ENCODE peak calls at places on chromosome 14, in nine cellular contexts. M is AG04449, V is fibroblast of lung, H is Caco-2, L is spleen, D is neural progenitor cell, W is A549, S is ovary, C is fibroblast of villous mesenchyme. F is an unnamed sample.

GRCh38 chr14:29317423-29317822 is 550.8 kb downstream of the FOXG1 start:
- DNase-seq in H (no peak), V (no peak), M (no peak), C (no peak), L (no peak), D (no peak), W (no peak), S (no peak), F (no peak)

GRCh38 chr14:83162351-83162929 is 1628.8 kb upstream of the SEL1L start:
- DNase-seq in S (no peak), C (no peak), M (no peak), D (no peak), W (no peak), L (no peak), V (no peak), H (no peak), F (no peak)

GRCh38 chr14:43647302-43647701 is 859.8 kb downstream of the FSCB start:
- DNase-seq in L (peak; percentile 34), W (no peak), H (no peak), M (no peak), C (no peak), S (no peak), V (no peak), D (peak; percentile 52), F (peak; percentile 3)

GRCh38 chr14:70744631-70745030 is 64.7 kb downstream of the MAP3K9 start:
- DNase-seq in C (no peak), S (no peak), H (no peak), D (peak; percentile 30), M (no peak), W (no peak), L (no peak), V (no peak), F (no peak)

GRCh38 chr14:28361486-28361885 is 405.1 kb upstream of the FOXG1 start:
- DNase-seq in V (no peak), C (no peak), H (no peak), D (no peak), W (no peak), L (no peak), S (no peak), M (no peak), F (peak; percentile 2)

GRCh38 chr14:53180272-53181221 is 27.4 kb upstream of the DDHD1 start:
- DNase-seq in V (peak; percentile 33), D (peak; percentile 91), H (peak; percentile 39), C (peak; percentile 46), S (no peak), L (no peak), W (no peak), M (no peak), F (peak; percentile 41)

GRCh38 chr14:76250345-76250744 is 98.6 kb downstream of the GPATCH2L start:
- DNase-seq in S (no peak), H (no peak), C (no peak), M (no peak), W (no peak), V (no peak), L (no peak), D (no peak), F (no peak)

GRCh38 chr14:37051680-37052079 is 120.7 kb downstream of the SLC25A21 start:
- DNase-seq in W (no peak), H (no peak), M (no peak), C (no peak), D (no peak), S (no peak), V (no peak), L (no peak), F (no peak)

GRCh38 chr14:81668626-81669274 is 135.1 kb upstream of the SEL1L start:
- DNase-seq in D (no peak), S (no peak), L (peak; percentile 71), C (no peak), H (no peak), V (no peak), W (no peak), M (no peak), F (no peak)

GRCh38 chr14:31968912-31969311 is 108.2 kb upstream of the ARHGAP5 start:
- DNase-seq in V (no peak), H (no peak), C (peak; percentile 31), L (no peak), S (no peak), D (no peak), W (no peak), M (no peak), F (no peak)
- TF ChIP-seq CTCF in V (no peak), H (no peak), C (peak; percentile 23), L (no peak), S (no peak), D (no peak), W (no peak), M (no peak), F (peak; percentile 1)

GRCh38 chr14:95318870-95319311 is 817 bp downstream of the CLMN start:
- DNase-seq in M (no peak), C (no peak), V (no peak), H (no peak), L (peak; percentile 84), W (no peak), S (peak; percentile 43), D (no peak), F (no peak)

GRCh38 chr14:95321693-95322455 is 2.2 kb upstream of the CLMN start:
- DNase-seq in H (no peak), M (no peak), D (no peak), V (no peak), S (no peak), C (no peak), W (no peak), L (no peak), F (no peak)

GRCh38 chr14:95319312-95320075 is at the start of gene CLMN:
- DNase-seq in M (no peak), D (peak; percentile 85), V (peak; percentile 14), W (peak; percentile 47), C (peak; percentile 13), L (peak; percentile 89), H (no peak), S (peak; percentile 62), F (peak; percentile 25)

GRCh38 chr14:95321201-95321600 is 1.5 kb upstream of the CLMN start:
- DNase-seq in L (no peak), C (no peak), M (no peak), S (no peak), H (no peak), V (no peak), W (no peak), D (no peak), F (no peak)

DNA sequence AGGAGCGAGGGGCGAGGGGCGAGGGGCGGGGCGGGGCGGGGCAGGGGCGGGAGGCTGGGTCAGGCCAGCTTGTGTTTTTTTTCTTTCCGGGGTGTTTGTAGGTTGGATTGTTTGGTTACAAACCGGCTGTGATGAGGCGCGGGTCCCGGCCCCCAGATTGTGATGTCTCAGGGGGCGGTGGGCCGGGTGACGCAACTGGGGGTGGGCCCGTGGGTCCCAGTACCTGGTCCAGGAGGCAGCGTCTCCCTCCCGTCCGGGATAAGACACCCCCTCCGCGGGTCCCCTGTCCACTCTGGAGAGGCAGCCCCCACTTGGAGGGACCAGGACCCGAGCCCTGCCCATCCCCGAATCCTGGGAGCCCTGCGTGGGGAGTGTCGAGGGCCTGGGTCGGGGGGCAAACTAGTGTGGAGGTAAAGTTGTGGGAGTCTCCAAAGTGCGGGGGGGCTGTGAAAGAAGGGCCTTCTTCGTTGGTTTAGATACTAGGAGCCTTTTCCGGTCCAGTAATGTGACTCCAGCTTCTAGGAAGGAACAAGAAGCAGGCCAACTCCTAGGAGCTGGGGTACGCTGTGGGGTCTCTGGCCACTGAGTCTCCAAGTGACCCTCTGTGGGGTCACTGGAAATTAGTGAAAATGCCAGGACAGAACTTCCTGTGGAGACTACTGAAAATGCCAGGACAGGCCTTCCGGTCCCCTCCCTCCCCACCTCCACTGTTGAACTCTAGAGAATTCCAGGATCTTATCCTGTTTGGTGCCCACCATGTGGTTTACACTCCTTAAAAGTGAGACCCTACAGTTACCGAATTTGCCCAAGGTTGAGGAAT is 578 bp upstream of the CLMN start:
- DNase-seq in S (peak; percentile 49), C (no peak), H (no peak), L (peak; percentile 86), M (no peak), D (no peak), V (no peak), W (no peak), F (no peak)
- H3K4me3 ChIP-seq in S (peak overlapping the region; percentile 42), C (peak overlapping the region; percentile 50), H (peak overlapping the region; percentile 35), L (peak overlapping the region; percentile 44), M (peak overlapping the region; percentile 33), D (peak overlapping the region; percentile 55), V (peak overlapping the region; percentile 32), W (peak overlapping the region; percentile 99), F (peak overlapping the region; percentile 51)

GRCh38 chr14:106378191-106378590 is 851.8 kb downstream of the TMEM121 start:
- DNase-seq in L (no peak), W (no peak), S (no peak), D (no peak), V (no peak), M (no peak), C (no peak), H (no peak), F (no peak)

GRCh38 chr14:106377432-106377831 is 851.0 kb downstream of the TMEM121 start:
- DNase-seq in S (no peak), C (no peak), M (no peak), D (no peak), W (no peak), L (no peak), V (no peak), H (no peak), F (no peak)

GRCh38 chr14:106372870-106373657 is 846.7 kb downstream of the TMEM121 start:
- DNase-seq in V (no peak), W (peak; percentile 36), H (peak; percentile 68), S (peak; percentile 18), M (no peak), D (no peak), C (no peak), L (peak; percentile 94), F (peak; percentile 8)
- TF ChIP-seq CTCF in V (no peak), W (peak; percentile 35), H (peak; percentile 94), S (no peak), M (no peak), D (peak; percentile 24), C (no peak), L (peak; percentile 39), F (peak; percentile 26)

GRCh38 chr14:103716899-103717411 is 1.3 kb downstream of the ZFYVE21 start:
- DNase-seq in M (no peak), C (no peak), H (no peak), D (peak; percentile 55), S (no peak), W (no peak), V (no peak), L (no peak), F (no peak)
- H3K4me3 ChIP-seq in M (peak overlapping the region; percentile 64), C (peak overlapping the region; percentile 73), H (peak overlapping the region; percentile 93), D (peak overlapping the region; percentile 98), S (peak overlapping the region; percentile 65), W (peak overlapping the region; percentile 80), V (peak overlapping the region; percentile 68), L (peak overlapping the region; percentile 90), F (peak overlapping the region; percentile 67)